ENCODE peak calls at places on chromosomes 7 and 10, in four cellular contexts. L, A, I and C are unnamed samples.

GRCh38 chr7:36473454-36474282 is 84.0 kb downstream of the ANLN start:
- DNase-seq in A (peak; percentile 62), I (peak; percentile 89), L (peak; percentile 31), C (peak; percentile 43)

GRCh38 chr10:13046861-13047528 is 45.5 kb upstream of the CCDC3 start:
- DNase-seq in I (no peak), A (no peak), L (no peak), C (no peak)

GRCh38 chr7:71389976-71390375 is 258.0 kb downstream of the GALNT17 start:
- DNase-seq in L (no peak), I (no peak), A (no peak), C (no peak)

GRCh38 chr10:5811387-5811821 is 1.8 kb downstream of the GDI2 start:
- DNase-seq in L (no peak), I (no peak), A (no peak), C (peak; percentile 18)

GRCh38 chr7:5596046-5596895 is 172.6 kb upstream of the TNRC18 start:
- DNase-seq in L (peak; percentile 71), A (peak; percentile 83), I (no peak), C (no peak)

GRCh38 chr10:10804998-10805737 is 212.5 kb upstream of the CELF2 start:
- DNase-seq in A (no peak), I (no peak), L (no peak), C (peak; percentile 18)

GRCh38 chr10:124916098-124916584 is 25.8 kb upstream of the ZRANB1 start:
- DNase-seq in I (no peak), A (no peak), L (no peak), C (no peak)

GRCh38 chr10:63145782-63146181 is 12.7 kb downstream of the NRBF2 start:
- DNase-seq in A (no peak), I (no peak), L (no peak), C (no peak)

GRCh38 chr7:43758029-43758860 is at the start of gene BLVRA:
- DNase-seq in L (no peak), A (peak; percentile 95), I (peak; percentile 85), C (peak; percentile 37)

GRCh38 chr7:18257711-18258110 is 230.1 kb upstream of the PRPS1L1 start:
- DNase-seq in I (no peak), A (no peak), L (no peak), C (no peak)

GRCh38 chr10:97038688-97039087 is 147.1 kb downstream of the SLIT1 start:
- DNase-seq in A (no peak), L (no peak), I (no peak), C (no peak)

DNA sequence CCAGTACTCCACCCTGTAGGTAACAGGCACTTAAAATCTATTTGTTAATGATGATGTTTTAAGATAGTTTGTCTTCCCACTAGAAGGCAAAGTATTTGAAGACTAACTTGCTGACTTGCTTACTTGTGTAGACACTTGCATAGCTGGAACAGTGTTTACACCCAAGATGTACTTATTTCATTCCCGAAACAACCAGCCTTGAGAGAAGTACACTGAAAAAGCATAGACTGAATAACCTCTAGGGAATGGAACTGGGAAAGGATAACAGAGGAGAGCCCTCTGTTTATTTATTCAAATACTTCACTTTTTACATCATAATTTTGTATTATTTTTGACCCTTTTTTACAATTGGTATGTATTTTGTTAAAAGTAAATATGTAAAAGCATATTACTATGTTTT is 33.1 kb upstream of the TMEM26 start:
- DNase-seq in L (no peak), A (no peak), I (no peak), C (no peak)
- TF ChIP-seq YY1 in L (no peak), A (no peak), I (no peak), C (no peak)

GRCh38 chr7:151051108-151051507 is 2.8 kb downstream of the ASIC3 start:
- DNase-seq in A (no peak), I (peak; percentile 92), L (no peak), C (no peak)
- TF ChIP-seq YY1 in A (no peak), I (peak; percentile 58), L (no peak), C (no peak)

DNA sequence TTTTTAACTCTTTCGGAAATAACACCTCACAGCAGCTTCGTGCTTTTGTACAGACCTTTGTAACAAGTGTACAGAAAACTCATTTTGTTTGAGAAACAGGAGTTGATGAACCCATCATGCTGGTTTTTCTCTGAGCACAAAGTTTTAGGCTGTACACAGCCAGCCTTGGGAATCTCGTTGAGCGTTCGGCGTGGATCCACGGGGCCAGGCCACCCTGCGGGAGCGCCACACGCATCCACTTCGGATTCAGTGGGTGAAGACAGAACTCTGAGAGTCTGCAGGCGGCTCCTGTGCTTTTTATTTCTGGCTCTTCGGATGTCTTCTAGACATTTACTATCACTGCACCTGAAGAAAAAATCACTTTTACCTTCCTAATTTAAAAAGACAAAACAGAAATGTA is 131.2 kb downstream of the SMURF1 start:
- DNase-seq in A (no peak), I (no peak), L (no peak), C (no peak)
- TF ChIP-seq YY1 in A (no peak), I (no peak), L (no peak), C (no peak)

GRCh38 chr7:8913687-8914086 is 480.3 kb downstream of the NXPH1 start:
- DNase-seq in I (no peak), L (no peak), A (no peak), C (no peak)
- TF ChIP-seq YY1 in I (no peak), L (no peak), A (no peak), C (no peak)

GRCh38 chr10:22252801-22253577 is 35.2 kb upstream of the EBLN1 start:
- DNase-seq in A (no peak), L (no peak), I (peak; percentile 83), C (no peak)

GRCh38 chr10:22251751-22252285 is 34.0 kb upstream of the EBLN1 start:
- DNase-seq in A (no peak), I (peak; percentile 70), L (no peak), C (no peak)

GRCh38 chr10:22253578-22253882 is 35.7 kb upstream of the EBLN1 start:
- DNase-seq in I (no peak), A (no peak), L (no peak), C (no peak)

GRCh38 chr10:22250897-22251605 is 33.2 kb upstream of the EBLN1 start:
- DNase-seq in L (no peak), A (no peak), I (no peak), C (no peak)

DNA sequence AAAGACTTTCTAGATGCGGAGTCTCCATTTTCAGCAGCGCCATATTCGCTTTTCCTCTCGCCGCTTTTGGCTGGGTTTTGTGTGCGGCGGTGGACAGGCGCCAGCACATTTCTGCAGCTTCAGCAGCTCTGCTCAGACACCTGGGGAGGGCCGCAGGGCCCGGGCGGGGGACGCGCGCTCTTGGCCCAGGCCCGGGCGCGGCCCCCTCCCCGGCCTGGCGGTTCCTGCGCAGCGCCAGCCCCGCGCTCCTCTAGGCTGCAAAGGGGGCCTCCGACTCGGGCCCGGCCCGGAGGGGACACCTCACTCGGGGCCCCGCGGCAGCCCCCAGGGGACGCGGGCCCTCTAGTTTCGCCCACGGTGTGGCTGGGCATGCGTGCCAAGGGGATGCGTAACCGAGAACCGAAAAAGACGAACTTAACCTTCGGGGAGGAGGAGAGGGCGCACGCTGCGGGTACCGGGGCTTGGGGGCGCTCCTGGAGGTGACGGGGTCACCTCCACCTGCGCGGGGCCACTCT is 34.5 kb upstream of the EBLN1 start:
- DNase-seq in A (no peak), I (no peak), L (no peak), C (no peak)
- TF ChIP-seq YY1 in A (no peak), I (no peak), L (no peak), C (no peak)

DNA sequence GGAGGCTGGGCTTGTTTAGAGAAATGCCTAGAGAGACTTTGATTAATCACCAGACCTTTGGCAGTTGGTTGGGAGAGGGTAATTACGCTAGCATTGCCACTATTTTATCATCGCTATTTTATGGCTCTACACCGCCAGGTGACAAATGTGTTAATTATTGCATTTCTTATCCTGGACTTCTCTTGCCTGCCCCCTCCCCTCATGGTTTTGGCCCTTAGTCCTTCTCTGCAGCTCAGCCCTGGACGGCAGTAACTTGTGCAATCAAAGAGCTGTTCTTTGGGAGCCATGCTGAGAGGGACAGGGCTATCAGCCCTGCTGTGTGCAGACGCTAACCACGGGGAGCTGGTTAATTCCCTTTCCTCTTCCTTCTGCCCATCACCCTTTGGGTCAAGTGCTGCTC is 585.0 kb downstream of the AUTS2 start:
- DNase-seq in A (no peak), L (no peak), I (no peak), C (no peak)
- TF ChIP-seq YY1 in A (no peak), L (no peak), I (no peak), C (no peak)

DNA sequence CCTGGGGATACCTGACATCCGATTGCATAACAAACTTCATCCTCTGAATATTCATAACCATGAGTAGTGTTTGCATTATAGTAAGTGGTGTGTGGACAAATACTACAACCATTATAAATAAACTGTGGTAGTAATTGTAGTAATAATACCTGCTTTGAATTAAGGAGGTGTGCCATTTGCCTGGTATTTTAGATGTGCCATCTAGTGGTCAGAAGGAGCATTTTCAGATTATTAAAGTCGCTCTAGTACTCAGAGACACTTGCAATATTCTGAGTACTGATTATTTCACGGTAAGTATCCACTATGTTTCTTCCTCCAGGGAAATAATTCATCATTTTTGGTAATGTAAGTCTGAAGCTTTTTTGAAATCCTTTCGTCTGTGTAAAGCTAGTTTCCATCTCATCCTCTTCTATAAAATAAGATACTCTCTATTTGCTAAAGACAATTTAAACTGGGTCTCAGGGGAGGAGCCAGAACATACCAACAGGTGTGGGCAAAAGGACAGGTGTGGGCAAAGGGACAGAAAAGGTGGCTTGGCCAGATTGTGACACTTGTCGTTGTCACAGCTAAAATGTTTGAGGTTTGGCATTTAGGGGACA is 115.3 kb upstream of the WDR11 start:
- DNase-seq in I (no peak), L (peak; percentile 26), A (peak; percentile 3), C (peak; percentile 5)
- TF ChIP-seq YY1 in I (no peak), L (no peak), A (no peak), C (no peak)